ENCODE peak calls at places on chromosomes 6 and 20, in seven cellular contexts. R is osteocyte, F is activated T-cell treated with anti-CD3 and anti-CD28 coated beads for 1 hour, Y is mesendoderm, E is choroid plexus epithelial cell, C is pancreas, S is left cardiac atrium. M is an unnamed sample.

GRCh38 chr20:44247676-44248419 is 740 bp downstream of the GDAP1L1 start:
- DNase-seq in R (no peak), F (peak), Y (peak), E (peak), C (no peak), S (peak), M (no peak)

GRCh38 chr6:137373296-137373695 is 120.9 kb downstream of the OLIG3 start:
- DNase-seq in R (no peak), F (no peak), Y (no peak), E (no peak), C (no peak), S (no peak), M (no peak)

GRCh38 chr20:35491823-35492222 is 36.4 kb downstream of the CEP250 start:
- DNase-seq in R (no peak), F (no peak), Y (no peak), E (peak), C (no peak), S (no peak), M (no peak)

GRCh38 chr6:37967651-37968050 is 148.1 kb downstream of the ZFAND3 start:
- DNase-seq in R (no peak), F (no peak), Y (no peak), E (no peak), C (no peak), S (no peak), M (no peak)

GRCh38 chr6:166864333-166864732 is 92.0 kb downstream of the RNASET2 start:
- DNase-seq in R (no peak), F (no peak), Y (no peak), E (no peak), C (no peak), S (no peak), M (no peak)

GRCh38 chr6:165704001-165704748 is 41.1 kb upstream of the PDE10A start:
- DNase-seq in R (no peak), F (no peak), Y (no peak), E (peak), C (no peak), S (peak), M (no peak)

GRCh38 chr20:2745936-2746635 is 53.5 kb downstream of the EBF4 start:
- DNase-seq in R (peak), F (no peak), Y (no peak), E (no peak), C (no peak), S (no peak), M (no peak)

GRCh38 chr6:148385379-148385778 is 42.7 kb downstream of the SASH1 start:
- DNase-seq in R (no peak), F (no peak), Y (peak), E (no peak), C (no peak), S (no peak), M (no peak)

GRCh38 chr6:397056-397455 is 5.5 kb downstream of the IRF4 start:
- DNase-seq in R (no peak), F (no peak), Y (no peak), E (no peak), C (no peak), S (no peak), M (no peak)

GRCh38 chr6:11224252-11224965 is 8.1 kb downstream of the NEDD9 start:
- DNase-seq in R (no peak), F (no peak), Y (no peak), E (no peak), C (no peak), S (no peak), M (no peak)

GRCh38 chr6:5534643-5535042 is 273.3 kb downstream of the FARS2 start:
- DNase-seq in R (no peak), F (no peak), Y (no peak), E (no peak), C (no peak), S (no peak), M (no peak)

GRCh38 chr6:53484409-53485280 is 60.3 kb downstream of the GCLC start:
- DNase-seq in R (no peak), F (peak), Y (peak), E (peak), C (no peak), S (peak), M (peak)

GRCh38 chr6:106520711-106521367 is 108.5 kb downstream of the RTN4IP1 start:
- DNase-seq in R (no peak), F (peak), Y (no peak), E (no peak), C (no peak), S (no peak), M (peak)

GRCh38 chr20:25739615-25740320 is 43.1 kb upstream of the ZNF337 start:
- DNase-seq in R (no peak), F (no peak), Y (no peak), E (peak), C (no peak), S (no peak), M (no peak)

GRCh38 chr20:9963029-9963428 is 71.8 kb upstream of the ANKEF1 start:
- DNase-seq in R (no peak), F (no peak), Y (no peak), E (no peak), C (no peak), S (no peak), M (no peak)

GRCh38 chr20:2752631-2753455 is 47.6 kb downstream of the CPXM1 start:
- DNase-seq in R (no peak), F (peak), Y (peak), E (peak), C (peak), S (peak), M (no peak)

GRCh38 chr20:40489886-40490285 is 199.2 kb downstream of the MAFB start:
- DNase-seq in R (peak), F (no peak), Y (peak), E (no peak), C (no peak), S (no peak), M (no peak)